ENCODE peak calls at places on chromosomes 4 and X, in eight cellular contexts. B is right lobe of liver, P is BJ, Y is brain microvascular endothelial cell, F is hepatocyte, C is prostate gland, K is NB4, Z is HCT116. S is an unnamed sample.

GRCh38 chr4:7192252-7193039 is at the start of gene SORCS2:
- DNase-seq in P (no peak), K (peak), C (peak), Y (peak), F (peak), Z (no peak), B (peak), S (peak)

GRCh38 chr4:125350736-125351135 is 36.0 kb downstream of the FAT4 start:
- DNase-seq in C (no peak), P (no peak), Z (no peak), F (no peak), Y (no peak), B (no peak), K (no peak), S (no peak)

GRCh38 chr4:40289366-40290188 is 45.6 kb upstream of the CHRNA9 start:
- DNase-seq in B (no peak), P (no peak), Z (no peak), Y (peak), C (no peak), K (peak), F (no peak), S (no peak)

GRCh38 chr4:175946472-175947116 is 119.0 kb upstream of the WDR17 start:
- DNase-seq in K (no peak), Y (no peak), P (no peak), F (no peak), B (no peak), C (no peak), Z (no peak), S (peak)

GRCh38 chr4:150248181-150248580 is 169.9 kb downstream of the DCLK2 start:
- DNase-seq in C (no peak), Y (no peak), P (no peak), K (no peak), F (no peak), B (no peak), Z (no peak), S (no peak)

GRCh38 chr4:2937146-2937857 is 25.9 kb downstream of the NOP14 start:
- DNase-seq in Y (peak), K (peak), B (peak), Z (peak), F (peak), C (peak), P (no peak), S (peak)

GRCh38 chr4:155899891-155900290 is 3.6 kb upstream of the TDO2 start:
- DNase-seq in K (no peak), P (no peak), B (no peak), C (no peak), F (no peak), Z (no peak), Y (no peak), S (no peak)

GRCh38 chr4:20618010-20618409 is 82.2 kb upstream of the PACRGL start:
- DNase-seq in B (peak), P (peak), F (peak), Y (no peak), Z (no peak), K (no peak), C (peak), S (no peak)

GRCh38 chr4:8255698-8256441 is 13.7 kb upstream of the HTRA3 start:
- DNase-seq in F (no peak), C (peak), Z (no peak), Y (peak), B (no peak), P (no peak), K (no peak), S (peak)

GRCh38 chr4:82678046-82678445 is 116.3 kb upstream of the TMEM150C start:
- DNase-seq in B (no peak), P (no peak), K (no peak), Z (no peak), F (no peak), C (no peak), Y (no peak), S (no peak)

GRCh38 chr4:82360298-82361177 is 13.3 kb downstream of the HNRNPD start:
- DNase-seq in B (no peak), C (no peak), K (peak), F (peak), P (no peak), Z (no peak), Y (no peak), S (peak)

GRCh38 chr4:835148-836002 is 9.4 kb upstream of the CPLX1 start:
- DNase-seq in F (no peak), C (no peak), Z (no peak), K (no peak), Y (no peak), B (peak), P (no peak), S (no peak)

GRCh38 chr4:66766557-66766956 is 778.7 kb downstream of the CENPC start:
- DNase-seq in P (no peak), B (no peak), Z (no peak), F (no peak), C (no peak), Y (no peak), K (no peak), S (no peak)

GRCh38 chr4:23122666-23123400 is 430.1 kb downstream of the GBA3 start:
- DNase-seq in Y (no peak), P (no peak), Z (no peak), C (no peak), K (no peak), B (no peak), F (no peak), S (no peak)

GRCh38 chrX:30831082-30831481 is 58.0 kb downstream of the TAB3 start:
- DNase-seq in K (no peak), B (no peak), C (no peak), Y (no peak), F (no peak), P (no peak), Z (no peak), S (no peak)

GRCh38 chr4:145779319-145779801 is 99.4 kb downstream of the C4orf51 start:
- DNase-seq in P (no peak), C (no peak), Y (no peak), Z (no peak), B (no peak), F (no peak), K (no peak), S (peak)

GRCh38 chrX:12579311-12579710 is 211.9 kb upstream of the PRPS2 start:
- DNase-seq in C (no peak), B (no peak), P (no peak), K (no peak), F (no peak), Y (no peak), Z (no peak), S (no peak)

GRCh38 chr4:139030614-139031235 is 15.1 kb downstream of the NOCT start:
- DNase-seq in P (no peak), C (peak), Y (peak), K (peak), Z (peak), F (peak), B (peak), S (peak)

GRCh38 chr4:88360791-88361190 is 17.9 kb upstream of the HERC6 start:
- DNase-seq in K (no peak), P (no peak), C (no peak), F (no peak), B (no peak), Z (no peak), Y (no peak), S (no peak)

GRCh38 chrX:73943572-73943899 is 360.4 kb upstream of the ZCCHC13 start:
- DNase-seq in K (no peak), Y (no peak), C (no peak), F (no peak), P (no peak), B (no peak), Z (no peak), S (no peak)

GRCh38 chrX:153438522-153438921 is 7.3 kb downstream of the TREX2 start:
- DNase-seq in B (no peak), C (no peak), Y (no peak), Z (no peak), P (no peak), K (peak), F (peak), S (peak)

GRCh38 chrX:40083120-40083978 is 14.4 kb downstream of the BCOR start:
- DNase-seq in B (peak), K (peak), Z (no peak), P (no peak), F (peak), Y (no peak), C (peak), S (no peak)

GRCh38 chrX:110743679-110744340 is 51.8 kb downstream of the CHRDL1 start:
- DNase-seq in C (no peak), F (no peak), B (no peak), K (no peak), Y (no peak), Z (no peak), P (peak), S (no peak)

GRCh38 chr4:141417387-141417786 is 196.7 kb downstream of the ZNF330 start:
- DNase-seq in Y (peak), C (no peak), F (no peak), B (no peak), K (no peak), Z (no peak), P (no peak), S (peak)

DNA sequence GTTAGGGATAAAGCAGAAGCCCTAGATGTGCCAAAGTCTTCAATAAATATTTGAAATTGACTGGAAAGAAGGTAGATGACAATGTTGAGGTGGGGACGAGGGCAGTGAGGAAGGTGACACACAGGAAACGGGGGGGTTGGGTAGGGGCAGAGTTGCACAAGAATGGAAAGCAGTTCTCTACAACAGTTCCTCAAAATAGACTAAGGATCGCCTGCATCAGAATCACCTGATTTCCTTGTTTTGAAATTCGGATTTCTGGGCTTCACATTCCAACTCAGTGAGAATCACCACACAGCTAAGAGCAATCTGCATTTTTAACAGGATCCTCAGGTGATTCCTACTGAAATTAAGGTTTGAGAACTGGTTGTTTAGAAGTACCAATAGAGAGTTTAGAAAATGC is 70.6 kb downstream of the ARFIP1 start:
- DNase-seq in P (no peak), K (peak), C (no peak), F (peak), B (peak), Y (peak), Z (no peak), S (peak)
- H3K4me3 ChIP-seq in P (no peak), K (no peak), C (no peak), F (no peak), B (no peak), Y (no peak), Z (no peak), S (no peak)

GRCh38 chr4:94757192-94758140 is at the start of gene BMPR1B:
- DNase-seq in P (no peak), B (no peak), Y (peak), Z (no peak), K (no peak), F (peak), C (peak), S (peak)

GRCh38 chr4:94758141-94758699 is 465 bp downstream of the BMPR1B start:
- DNase-seq in P (no peak), K (no peak), Z (no peak), C (peak), F (peak), Y (peak), B (peak), S (peak)

GRCh38 chr4:94762326-94762725 is 4.6 kb downstream of the BMPR1B start:
- DNase-seq in P (no peak), C (no peak), F (no peak), Y (no peak), K (peak), B (no peak), Z (no peak), S (no peak)

GRCh38 chr4:94759767-94760211 is 2.0 kb downstream of the BMPR1B start:
- DNase-seq in Z (no peak), C (no peak), P (no peak), Y (no peak), F (no peak), K (no peak), B (no peak), S (no peak)

GRCh38 chr4:94758700-94759399 is 1.1 kb downstream of the BMPR1B start:
- DNase-seq in Y (peak), P (no peak), K (no peak), F (no peak), C (peak), B (no peak), Z (no peak), S (peak)
- H3K4me3 ChIP-seq in Y (peak), P (peak), K (no peak), F (peak), C (peak), B (peak), Z (no peak), S (peak)

GRCh38 chrX:115957862-115958490 is 212.6 kb upstream of the AGTR2 start:
- DNase-seq in K (peak), F (no peak), C (no peak), Z (no peak), B (no peak), Y (no peak), P (no peak), S (no peak)

GRCh38 chrX:115960440-115961084 is 210.0 kb upstream of the AGTR2 start:
- DNase-seq in Y (no peak), K (no peak), F (peak), Z (no peak), P (no peak), B (no peak), C (no peak), S (no peak)

GRCh38 chrX:115958687-115959359 is 211.7 kb upstream of the AGTR2 start:
- DNase-seq in C (no peak), Z (no peak), K (peak), Y (no peak), B (no peak), F (no peak), P (no peak), S (no peak)
- H3K4me3 ChIP-seq in C (no peak), Z (no peak), K (no peak), Y (no peak), B (no peak), F (no peak), P (no peak), S (no peak)

GRCh38 chr4:76729460-76729859 is 168.5 kb downstream of the SOWAHB start:
- DNase-seq in F (no peak), Z (no peak), B (no peak), K (no peak), Y (no peak), C (no peak), P (no peak), S (no peak)

GRCh38 chr4:76733380-76733779 is 164.6 kb downstream of the SOWAHB start:
- DNase-seq in K (no peak), B (peak), Z (no peak), C (peak), P (no peak), F (no peak), Y (no peak), S (no peak)

GRCh38 chr4:76732246-76732645 is 165.7 kb downstream of the SOWAHB start:
- DNase-seq in F (no peak), B (no peak), Z (no peak), Y (no peak), C (no peak), K (no peak), P (no peak), S (no peak)

GRCh38 chr4:76726631-76727030 is 171.3 kb downstream of the SOWAHB start:
- DNase-seq in F (no peak), Y (no peak), C (no peak), P (no peak), Z (no peak), K (no peak), B (no peak), S (no peak)

GRCh38 chr4:76729991-76730390 is 168.0 kb downstream of the SOWAHB start:
- DNase-seq in Z (no peak), B (no peak), K (no peak), F (no peak), Y (no peak), P (no peak), C (no peak), S (no peak)
- H3K4me3 ChIP-seq in Z (no peak), B (no peak), K (no peak), F (no peak), Y (no peak), P (no peak), C (no peak), S (no peak)

GRCh38 chr4:184409502-184409901 is 64.8 kb downstream of the IRF2 start:
- DNase-seq in B (no peak), F (no peak), Z (no peak), C (no peak), Y (no peak), P (no peak), K (no peak), S (no peak)
- H3K4me3 ChIP-seq in B (no peak), F (no peak), Z (no peak), C (no peak), Y (no peak), P (no peak), K (no peak), S (no peak)

GRCh38 chr4:123421942-123422781 is 25.6 kb downstream of the SPRY1 start:
- DNase-seq in Y (no peak), F (no peak), B (no peak), K (no peak), C (no peak), Z (no peak), P (no peak), S (peak)
- H3K4me3 ChIP-seq in Y (no peak), F (no peak), B (no peak), K (no peak), C (no peak), Z (no peak), P (no peak), S (no peak)

S was measured in cardiac fibroblast.